ENCODE peak calls at places on chromosomes 4 and X, in nine cellular contexts. L is cardiac muscle cell; F is transverse colon; Y is ovary; J is neural progenitor cell; R is CD8-positive, alpha-beta memory T cell; H is NB4; Q is choroid plexus epithelial cell; P is epithelial cell of proximal tubule. G is an unnamed sample.

GRCh38 chrX:117996918-117997480 is 119.6 kb downstream of the KLHL13 start:
- DNase-seq in J (no peak), H (peak; percentile 3), F (no peak), P (no peak), Y (no peak), Q (no peak), L (no peak), R (no peak), G (no peak)

GRCh38 chr4:185283723-185284122 is 74.3 kb downstream of the SNX25 start:
- DNase-seq in F (no peak), Y (no peak), H (no peak), P (no peak), J (no peak), Q (peak; percentile 75), L (peak; percentile 31), R (no peak), G (no peak)

GRCh38 chr4:6225469-6225868 is 25.1 kb upstream of the JAKMIP1 start:
- DNase-seq in F (no peak), Q (peak; percentile 40), P (no peak), R (no peak), L (peak; percentile 32), J (peak; percentile 79), Y (no peak), H (peak; percentile 46), G (peak; percentile 34)

GRCh38 chr4:90543419-90544170 is 416.4 kb downstream of the CCSER1 start:
- DNase-seq in J (no peak), P (no peak), R (no peak), Q (no peak), F (no peak), H (no peak), L (no peak), Y (no peak), G (no peak)

GRCh38 chr4:7402526-7402925 is 32.2 kb downstream of the PSAPL1 start:
- DNase-seq in H (no peak), Q (no peak), Y (no peak), L (no peak), J (no peak), F (no peak), P (no peak), R (no peak), G (no peak)

GRCh38 chr4:138893991-138894390 is 121.6 kb upstream of the NOCT start:
- DNase-seq in Y (no peak), Q (no peak), P (no peak), J (no peak), L (no peak), R (no peak), F (no peak), H (no peak), G (no peak)

GRCh38 chrX:153032397-153033118 is 23.7 kb upstream of the PNMA3 start:
- DNase-seq in P (no peak), F (peak; percentile 73), H (peak; percentile 63), L (peak; percentile 63), R (peak; percentile 67), J (peak; percentile 69), Q (peak; percentile 36), Y (peak; percentile 80), G (peak; percentile 17)

GRCh38 chrX:112827292-112827903 is 13.2 kb downstream of the AMOT start:
- DNase-seq in R (no peak), Q (no peak), H (no peak), L (no peak), Y (no peak), P (no peak), F (no peak), J (no peak), G (no peak)

GRCh38 chr4:159002950-159003349 is 99.9 kb upstream of the RAPGEF2 start:
- DNase-seq in Q (peak; percentile 90), R (no peak), Y (no peak), J (no peak), H (no peak), F (no peak), P (no peak), L (peak; percentile 77), G (no peak)

GRCh38 chrX:3550160-3550765 is 163.2 kb downstream of the PRKX start:
- DNase-seq in J (peak; percentile 3), Y (no peak), P (no peak), R (no peak), F (peak; percentile 9), Q (peak; percentile 24), H (peak; percentile 62), L (peak; percentile 32), G (no peak)

GRCh38 chrX:37349131-37350033 is at the start of gene PRRG1:
- DNase-seq in Q (peak; percentile 90), P (no peak), H (peak; percentile 67), R (no peak), F (peak; percentile 77), L (peak; percentile 90), Y (peak; percentile 77), J (peak; percentile 96), G (no peak)

GRCh38 chrX:30948626-30949025 is 59.6 kb upstream of the TAB3 start:
- DNase-seq in Q (no peak), F (no peak), L (no peak), P (no peak), H (no peak), R (no peak), J (no peak), Y (no peak), G (no peak)

GRCh38 chrX:77446029-77446585 is 1.1 kb upstream of the FGF16 start:
- DNase-seq in Q (no peak), F (peak; percentile 10), L (no peak), P (no peak), R (no peak), Y (no peak), J (peak; percentile 48), H (peak; percentile 25), G (no peak)
- H3K4me3 ChIP-seq in Q (peak overlapping the region; percentile 45), F (peak overlapping the region; percentile 22), L (peak overlapping the region; percentile 40), P (peak overlapping the region; percentile 50), R (peak overlapping the region; percentile 22), Y (no peak overlapping the region), J (peak overlapping the region; percentile 44), H (peak overlapping the region; percentile 36), G (no peak overlapping the region)

GRCh38 chrX:48511561-48511960 is 2.8 kb downstream of the PORCN start:
- DNase-seq in F (no peak), L (no peak), J (peak; percentile 7), Q (no peak), Y (no peak), R (no peak), P (no peak), H (no peak), G (no peak)

GRCh38 chrX:48507246-48507645 is 1.5 kb upstream of the PORCN start:
- DNase-seq in F (no peak), Q (no peak), Y (no peak), L (no peak), H (no peak), J (peak; percentile 36), P (no peak), R (no peak), G (no peak)

GRCh38 chrX:48508400-48509244 is at the start of gene PORCN:
- DNase-seq in R (peak; percentile 86), H (peak; percentile 85), L (peak; percentile 74), P (no peak), Q (peak; percentile 57), Y (peak; percentile 84), J (peak; percentile 84), F (peak; percentile 88), G (peak; percentile 40)

GRCh38 chrX:48509245-48509590 is 426 bp downstream of the PORCN start:
- DNase-seq in J (peak; percentile 9), P (no peak), L (no peak), R (peak; percentile 50), Y (no peak), F (no peak), H (no peak), Q (no peak), G (no peak)

DNA sequence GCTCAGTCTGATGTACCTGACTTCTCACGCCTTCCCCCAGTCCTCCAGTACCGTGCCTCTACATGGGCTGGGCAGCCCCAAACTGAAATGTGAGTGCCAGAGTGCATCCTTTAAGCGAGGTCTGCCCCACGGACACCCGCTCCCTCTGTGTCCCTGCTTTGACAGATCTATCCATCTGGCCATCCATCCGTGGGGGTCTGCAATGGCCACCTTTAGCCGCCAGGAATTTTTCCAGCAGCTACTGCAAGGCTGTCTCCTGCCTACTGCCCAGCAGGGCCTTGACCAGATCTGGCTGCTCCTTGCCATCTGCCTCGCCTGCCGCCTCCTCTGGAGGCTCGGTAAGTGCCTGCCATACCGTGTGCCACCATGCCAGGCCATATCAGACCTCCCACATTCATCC is 827 bp downstream of the PORCN start:
- DNase-seq in Q (no peak), P (no peak), H (no peak), L (no peak), F (no peak), J (no peak), R (no peak), Y (no peak), G (no peak)
- H3K4me3 ChIP-seq in Q (peak overlapping the region; percentile 77), P (peak overlapping the region; percentile 71), H (no peak overlapping the region), L (peak overlapping the region; percentile 84), F (peak overlapping the region; percentile 72), J (peak overlapping the region; percentile 73), R (peak overlapping the region; percentile 52), Y (peak overlapping the region; percentile 75), G (peak overlapping the region; percentile 72)

GRCh38 chrX:13252726-13253125 is 67.1 kb downstream of the ATXN3L start:
- DNase-seq in R (no peak), Q (no peak), Y (no peak), F (no peak), P (no peak), J (no peak), H (no peak), L (no peak), G (no peak)

GRCh38 chrX:13256562-13256961 is 63.3 kb downstream of the ATXN3L start:
- DNase-seq in R (no peak), F (no peak), J (no peak), Q (no peak), L (no peak), Y (no peak), P (no peak), H (no peak), G (no peak)

GRCh38 chrX:13253223-13253622 is 66.6 kb downstream of the ATXN3L start:
- DNase-seq in L (no peak), Y (no peak), J (no peak), P (no peak), Q (no peak), H (no peak), R (no peak), F (no peak), G (no peak)

GRCh38 chrX:13254076-13254785 is 65.6 kb downstream of the ATXN3L start:
- DNase-seq in P (no peak), Q (peak; percentile 85), Y (no peak), R (no peak), L (peak; percentile 69), H (peak; percentile 88), J (peak; percentile 5), F (peak; percentile 41), G (no peak)

DNA sequence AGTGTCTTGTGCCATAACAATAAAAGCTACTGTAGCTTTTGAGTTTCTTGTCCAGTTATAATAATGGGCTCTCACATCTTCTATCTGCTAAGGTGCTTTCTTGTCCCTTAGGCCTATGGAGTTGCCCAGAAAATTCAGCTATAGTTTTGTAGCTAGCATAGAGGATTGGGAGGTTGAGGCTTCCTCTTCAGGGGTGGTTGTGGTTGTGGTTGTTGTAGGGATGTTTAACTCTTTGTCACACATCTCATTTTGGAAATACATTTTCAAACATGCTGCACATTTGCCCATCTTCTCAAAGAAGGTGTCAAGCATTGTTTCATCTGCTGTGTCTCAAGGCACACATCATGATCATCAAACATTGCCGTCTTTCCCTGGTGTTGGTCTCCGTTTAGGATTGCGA is 65.0 kb downstream of the ATXN3L start:
- DNase-seq in L (no peak), F (no peak), H (peak; percentile 28), P (no peak), J (no peak), Q (no peak), Y (no peak), R (no peak), G (peak; percentile 11)
- H3K4me3 ChIP-seq in L (no peak overlapping the region), F (no peak overlapping the region), H (no peak overlapping the region), P (no peak overlapping the region), J (no peak overlapping the region), Q (no peak overlapping the region), Y (no peak overlapping the region), R (no peak overlapping the region), G (no peak overlapping the region)

GRCh38 chrX:136616987-136617685 is 30.8 kb upstream of the CD40LG start:
- DNase-seq in F (no peak), R (no peak), P (no peak), Q (no peak), H (no peak), L (no peak), Y (no peak), J (no peak), G (peak; percentile 72)
- H3K4me3 ChIP-seq in F (no peak overlapping the region), R (no peak overlapping the region), P (no peak overlapping the region), Q (no peak overlapping the region), H (no peak overlapping the region), L (no peak overlapping the region), Y (no peak overlapping the region), J (no peak overlapping the region), G (peak overlapping the region; percentile 1)